ENCODE peak calls at places on chromosomes 3 and 15, in four cellular contexts. V, X, M and R are unnamed samples.

GRCh38 chr3:127670229-127670559 is 2.6 kb upstream of the ABTB1 start:
- DNase-seq in V (no peak), X (no peak), M (no peak), R (no peak)

GRCh38 chr3:101381809-101382208 is 61.4 kb upstream of the IMPG2 start:
- DNase-seq in V (no peak), X (no peak), M (peak), R (no peak)

GRCh38 chr3:28173831-28174230 is 67.6 kb upstream of the CMC1 start:
- DNase-seq in V (no peak), X (no peak), M (no peak), R (no peak)

GRCh38 chr15:31197497-31198414 is 96.2 kb upstream of the TRPM1 start:
- DNase-seq in V (peak), X (peak), M (peak), R (peak)

GRCh38 chr15:78139564-78139963 is 8.3 kb upstream of the CIB2 start:
- DNase-seq in V (no peak), X (no peak), M (no peak), R (no peak)

GRCh38 chr15:40441736-40442531 is 1.2 kb downstream of the BAHD1 start:
- DNase-seq in V (peak), X (no peak), M (peak), R (peak)

GRCh38 chr3:127767126-127767525 is 55.2 kb downstream of the MGLL start:
- DNase-seq in V (no peak), X (no peak), M (no peak), R (no peak)

GRCh38 chr3:99639579-99639978 is 1.2 kb downstream of the COL8A1 start:
- DNase-seq in V (no peak), X (no peak), M (no peak), R (no peak)

GRCh38 chr3:120685411-120685810 is 3.4 kb upstream of the HGD start:
- DNase-seq in V (no peak), X (no peak), M (no peak), R (no peak)

GRCh38 chr3:114380233-114380645 is 86.4 kb downstream of the TIGIT start:
- DNase-seq in V (no peak), X (no peak), M (no peak), R (no peak)

GRCh38 chr3:157786216-157786615 is 283.0 kb upstream of the VEPH1 start:
- DNase-seq in V (no peak), X (no peak), M (no peak), R (no peak)

GRCh38 chr3:149507491-149508324 is 33.2 kb downstream of the TM4SF4 start:
- DNase-seq in V (no peak), X (peak), M (no peak), R (no peak)

GRCh38 chr3:177431525-177432255 is 234.4 kb upstream of the TBL1XR1 start:
- DNase-seq in V (peak), X (no peak), M (peak), R (no peak)

GRCh38 chr3:30847589-30847988 is 46.9 kb downstream of the GADL1 start:
- DNase-seq in V (no peak), X (no peak), M (no peak), R (no peak)

GRCh38 chr3:74636981-74637380 is 22.5 kb upstream of the CNTN3 start:
- DNase-seq in V (no peak), X (no peak), M (no peak), R (no peak)

GRCh38 chr15:45549831-45550230 is 27.3 kb upstream of the SLC30A4 start:
- DNase-seq in V (no peak), X (no peak), M (no peak), R (no peak)

GRCh38 chr15:28094732-28095521 is 4.2 kb downstream of the OCA2 start:
- DNase-seq in V (no peak), X (no peak), M (peak), R (peak)

GRCh38 chr15:78734441-78735064 is 76.7 kb downstream of the ADAMTS7 start:
- DNase-seq in V (no peak), X (no peak), M (no peak), R (no peak)

GRCh38 chr3:157087398-157088132 is 72.4 kb downstream of the CCNL1 start:
- DNase-seq in V (no peak), X (no peak), M (no peak), R (no peak)

GRCh38 chr3:18301781-18302180 is 123.4 kb downstream of the SATB1 start:
- DNase-seq in V (no peak), X (no peak), M (no peak), R (no peak)

GRCh38 chr15:76840830-76841460 is 64.2 kb downstream of the SCAPER start:
- DNase-seq in V (no peak), X (no peak), M (peak), R (no peak)

GRCh38 chr3:161475905-161476304 is 20.7 kb upstream of the OTOL1 start:
- DNase-seq in V (no peak), X (no peak), M (peak), R (no peak)

GRCh38 chr3:132641837-132642538 is 17.6 kb downstream of the ACAD11 start:
- DNase-seq in V (peak), X (no peak), M (peak), R (no peak)

GRCh38 chr3:145735631-145736030 is 425.4 kb downstream of the PLOD2 start:
- DNase-seq in V (no peak), X (no peak), M (no peak), R (no peak)
- TF ChIP-seq USF1 in V (no peak), X (no peak), M (no peak), R (no peak)

DNA sequence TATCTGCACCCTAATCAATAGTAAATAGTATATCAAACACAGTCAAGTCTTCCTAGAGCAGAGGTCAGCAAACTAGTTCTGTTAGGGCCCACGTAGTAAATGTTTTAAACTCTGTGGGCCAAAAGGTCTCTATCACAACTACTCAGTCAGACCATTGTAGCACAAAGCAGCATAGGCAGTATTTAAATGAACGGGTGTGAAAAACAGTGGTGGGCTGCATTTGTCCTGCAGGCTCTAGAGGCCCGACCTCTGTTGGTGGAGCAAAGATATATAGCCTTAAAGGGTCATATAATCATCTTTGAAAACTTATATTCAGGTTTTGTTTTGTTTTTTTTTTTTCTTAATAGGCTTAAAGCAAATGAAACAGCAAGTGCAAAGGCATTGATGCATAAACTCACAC is 326.4 kb upstream of the TRIM42 start:
- DNase-seq in V (no peak), X (no peak), M (no peak), R (peak)
- TF ChIP-seq USF1 in V (no peak), X (no peak), M (no peak), R (no peak)

DNA sequence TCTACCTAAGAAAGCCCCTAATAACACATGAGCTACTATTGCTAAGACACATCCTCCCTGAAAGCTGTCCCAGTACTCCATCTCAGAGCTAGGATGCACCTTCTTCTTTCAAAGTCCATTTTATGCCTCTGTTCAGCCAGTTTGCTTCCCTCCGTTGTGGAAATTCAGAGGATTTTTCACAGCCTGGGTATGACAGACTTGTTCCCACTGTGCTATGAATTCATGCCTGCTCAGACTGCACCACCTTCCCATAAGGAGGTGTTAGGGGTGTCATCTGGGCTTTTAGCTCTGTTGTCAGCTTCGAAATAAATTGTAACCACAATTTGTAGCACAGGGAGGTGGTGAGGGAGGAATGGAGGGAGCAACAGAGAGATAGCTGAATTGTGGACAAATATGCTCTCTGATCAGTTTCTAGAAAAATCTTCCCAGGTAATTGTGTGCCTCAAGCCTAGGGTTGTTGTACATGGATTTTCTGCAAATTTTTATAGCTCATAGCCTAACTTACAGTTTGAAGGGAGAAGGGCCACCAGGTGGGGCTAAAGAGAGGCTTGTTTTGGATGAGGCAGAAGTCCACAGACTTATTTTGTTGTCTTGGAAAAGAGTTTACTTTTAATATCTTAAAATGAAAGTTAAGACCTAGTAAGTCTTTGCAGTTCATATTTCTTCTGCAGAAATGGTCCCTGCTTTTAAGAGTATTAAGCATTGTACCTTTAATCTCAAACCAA is 462.0 kb downstream of the PDCD6IP start:
- DNase-seq in V (peak), X (no peak), M (peak), R (peak)
- TF ChIP-seq USF1 in V (no peak), X (no peak), M (no peak), R (no peak)

DNA sequence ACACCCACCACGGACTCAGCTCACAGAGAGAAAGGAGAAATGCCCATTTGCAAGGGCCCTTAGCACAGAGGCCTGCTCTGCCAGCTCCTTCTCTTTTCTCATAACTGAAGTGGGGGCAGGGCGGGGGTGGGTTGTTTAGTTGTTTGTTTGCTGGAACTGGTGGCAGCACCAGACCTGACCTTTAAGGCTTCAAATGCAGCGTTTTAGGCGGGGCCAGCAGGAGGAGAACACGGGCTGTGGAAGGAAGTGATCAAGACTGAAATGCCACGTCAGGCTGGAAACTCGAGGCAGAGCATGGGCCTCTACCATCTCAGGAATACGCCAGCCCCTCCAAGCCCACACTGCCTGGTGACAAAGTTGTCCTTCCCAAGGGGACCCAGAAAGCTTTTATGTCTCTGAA is 9.3 kb downstream of the CACNA2D2 start:
- DNase-seq in V (no peak), X (no peak), M (no peak), R (no peak)
- TF ChIP-seq USF1 in V (no peak), X (no peak), M (no peak), R (no peak)